ENCODE peak calls at places on chromosome 17, in seven cellular contexts. T, M, N, L, Y, P and J are unnamed samples.
A peak's percentile ranks its signal among the peaks of the same experiment; 100 is the strongest.

GRCh38 chr17:13415877-13416416 is 185.8 kb downstream of the HS3ST3A1 start:
- DNase-seq in M (no peak), N (no peak), P (no peak), L (no peak), T (no peak), Y (peak; percentile 84), J (no peak)

GRCh38 chr17:66459811-66460270 is 157.4 kb downstream of the PRKCA start:
- DNase-seq in P (no peak), L (no peak), M (no peak), T (no peak), Y (peak; percentile 92), N (peak; percentile 79), J (peak; percentile 96)

GRCh38 chr17:64661981-64662773 is at the start of gene SMURF2:
- DNase-seq in Y (peak; percentile 74), T (peak; percentile 70), M (peak; percentile 90), N (peak; percentile 78), L (peak; percentile 82), P (peak; percentile 74), J (no peak)

GRCh38 chr17:50095626-50096037 is 481 bp downstream of the PDK2 start:
- DNase-seq in L (no peak), M (no peak), P (no peak), T (no peak), Y (no peak), N (no peak), J (no peak)

GRCh38 chr17:80855968-80856862 is 135.4 kb upstream of the CHMP6 start:
- DNase-seq in P (no peak), M (no peak), Y (peak; percentile 97), L (peak; percentile 70), T (no peak), N (no peak), J (peak; percentile 96)

GRCh38 chr17:63930951-63931575 is 1.1 kb downstream of the CD79B start:
- DNase-seq in P (peak; percentile 58), L (peak; percentile 71), Y (no peak), T (no peak), M (peak; percentile 79), N (no peak), J (no peak)

GRCh38 chr17:9647014-9647413 is 1.7 kb downstream of the USP43 start:
- DNase-seq in L (no peak), P (no peak), M (no peak), N (no peak), Y (no peak), T (no peak), J (no peak)

GRCh38 chr17:67615011-67615561 is 102.7 kb upstream of the NOL11 start:
- DNase-seq in L (no peak), P (no peak), N (no peak), M (no peak), Y (no peak), T (no peak), J (no peak)

GRCh38 chr17:63626551-63627228 is 4.5 kb downstream of the MAP3K3 start:
- DNase-seq in L (no peak), Y (no peak), P (no peak), M (no peak), T (no peak), N (no peak), J (no peak)

GRCh38 chr17:47678196-47678595 is 15.8 kb upstream of the TBKBP1 start:
- DNase-seq in P (no peak), T (no peak), L (no peak), M (no peak), N (no peak), Y (no peak), J (no peak)

GRCh38 chr17:35973333-35974260 is 7.7 kb downstream of the CCL16 start:
- DNase-seq in T (peak; percentile 49), M (no peak), Y (peak; percentile 18), L (no peak), N (no peak), P (no peak), J (no peak)

GRCh38 chr17:43418441-43419374 is 19.9 kb downstream of the ARL4D start:
- DNase-seq in N (peak; percentile 35), M (no peak), T (no peak), Y (peak; percentile 94), L (no peak), P (no peak), J (peak; percentile 42)

GRCh38 chr17:1217030-1217429 is 37.2 kb upstream of the ABR start:
- DNase-seq in P (no peak), Y (no peak), T (no peak), M (no peak), N (no peak), L (no peak), J (no peak)

GRCh38 chr17:47604268-47604927 is 45.3 kb upstream of the KPNB1 start:
- DNase-seq in N (no peak), T (no peak), L (no peak), Y (peak; percentile 16), P (no peak), M (no peak), J (peak; percentile 50)

GRCh38 chr17:61409301-61410099 is 9.9 kb downstream of the TBX2 start:
- DNase-seq in M (peak; percentile 65), P (peak; percentile 55), N (peak; percentile 57), Y (peak; percentile 49), L (peak; percentile 38), T (peak; percentile 48), J (peak; percentile 66)
- TF ChIP-seq CTCF in M (no peak), P (no peak), N (no peak), Y (peak; percentile 28), L (peak; percentile 21), T (peak; percentile 57), J (peak; percentile 40)

GRCh38 chr17:2414665-2415064 is 13.8 kb upstream of the MNT start:
- DNase-seq in L (no peak), P (no peak), N (peak; percentile 13), T (no peak), Y (no peak), M (no peak), J (no peak)

GRCh38 chr17:2416010-2416734 is 15.3 kb upstream of the MNT start:
- DNase-seq in M (peak; percentile 92), Y (peak; percentile 85), T (peak; percentile 91), L (peak; percentile 93), P (peak; percentile 94), N (peak; percentile 84), J (no peak)

GRCh38 chr17:2415081-2415480 is 14.2 kb upstream of the MNT start:
- DNase-seq in Y (no peak), T (no peak), L (no peak), P (no peak), M (no peak), N (no peak), J (no peak)

GRCh38 chr17:2410951-2411350 is 10.1 kb upstream of the MNT start:
- DNase-seq in P (no peak), Y (no peak), M (no peak), N (peak; percentile 29), T (no peak), L (no peak), J (no peak)

GRCh38 chr17:2412561-2413021 is 11.7 kb upstream of the MNT start:
- DNase-seq in P (peak; percentile 47), L (no peak), T (no peak), N (peak; percentile 30), Y (no peak), M (no peak), J (no peak)
- TF ChIP-seq CTCF in P (no peak), L (no peak), T (no peak), N (no peak), Y (no peak), M (no peak), J (peak; percentile 24)

DNA sequence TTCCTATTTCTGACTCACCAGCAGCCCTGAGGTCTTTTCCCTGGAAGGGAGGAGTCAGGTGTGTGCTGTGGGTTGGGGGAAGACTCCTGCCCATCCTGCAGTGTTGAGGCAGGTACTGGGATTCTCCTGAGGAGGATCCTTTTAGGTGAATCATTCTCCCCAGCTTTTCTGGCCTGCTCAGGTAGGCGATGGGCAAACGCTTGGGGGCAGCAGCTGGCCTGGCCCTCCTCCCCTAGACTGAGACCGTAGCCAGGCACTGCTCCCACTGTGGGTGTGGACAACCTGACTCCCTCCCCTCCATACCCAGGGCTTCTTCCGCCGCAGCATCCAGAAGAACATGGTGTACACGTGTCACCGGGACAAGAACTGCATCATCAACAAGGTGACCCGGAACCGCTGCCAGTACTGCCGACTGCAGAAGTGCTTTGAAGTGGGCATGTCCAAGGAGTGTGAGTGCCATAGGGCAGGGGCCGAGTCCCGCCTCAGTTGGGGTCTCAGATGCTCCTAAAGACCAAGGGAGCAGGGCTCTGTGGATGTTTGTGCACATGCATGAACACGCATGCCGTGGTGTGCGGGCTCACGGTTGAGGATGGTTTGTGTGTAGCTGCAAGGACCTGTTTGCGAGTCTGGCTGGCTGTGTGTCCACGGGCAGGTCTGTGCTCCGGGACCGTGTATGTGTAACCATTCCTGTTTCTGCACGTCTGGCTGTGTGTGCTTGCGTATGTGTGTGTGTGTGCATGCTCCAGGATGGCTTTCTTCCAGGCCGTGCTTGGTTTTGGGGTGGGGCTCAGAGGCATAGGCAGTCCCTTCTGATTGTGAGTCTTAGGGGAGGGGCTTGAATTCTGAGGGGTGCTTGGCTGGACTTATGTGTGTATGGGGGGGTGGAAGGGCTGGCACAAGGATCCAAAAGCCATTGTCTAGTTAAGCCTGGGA is 14.8 kb downstream of the GJD3 start:
- DNase-seq in P (no peak), L (no peak), T (no peak), M (no peak), Y (peak; percentile 94), N (no peak), J (no peak)
- TF ChIP-seq CTCF in P (no peak), L (no peak), T (no peak), M (no peak), Y (no peak), N (no peak), J (no peak)

GRCh38 chr17:57892146-57892819 is 42.4 kb upstream of the MRPS23 start:
- DNase-seq in Y (peak; percentile 91), L (peak; percentile 82), N (peak; percentile 72), T (peak; percentile 91), P (peak; percentile 96), M (peak; percentile 85), J (peak; percentile 82)

GRCh38 chr17:57895382-57896060 is 45.7 kb upstream of the MRPS23 start:
- DNase-seq in P (no peak), M (no peak), T (no peak), L (no peak), Y (no peak), N (no peak), J (no peak)

GRCh38 chr17:57890857-57891232 is 41.0 kb upstream of the MRPS23 start:
- DNase-seq in M (no peak), T (no peak), P (no peak), N (no peak), L (no peak), Y (no peak), J (no peak)

GRCh38 chr17:57894848-57895247 is 45.0 kb upstream of the MRPS23 start:
- DNase-seq in L (no peak), M (no peak), N (no peak), P (no peak), Y (no peak), T (no peak), J (no peak)

DNA sequence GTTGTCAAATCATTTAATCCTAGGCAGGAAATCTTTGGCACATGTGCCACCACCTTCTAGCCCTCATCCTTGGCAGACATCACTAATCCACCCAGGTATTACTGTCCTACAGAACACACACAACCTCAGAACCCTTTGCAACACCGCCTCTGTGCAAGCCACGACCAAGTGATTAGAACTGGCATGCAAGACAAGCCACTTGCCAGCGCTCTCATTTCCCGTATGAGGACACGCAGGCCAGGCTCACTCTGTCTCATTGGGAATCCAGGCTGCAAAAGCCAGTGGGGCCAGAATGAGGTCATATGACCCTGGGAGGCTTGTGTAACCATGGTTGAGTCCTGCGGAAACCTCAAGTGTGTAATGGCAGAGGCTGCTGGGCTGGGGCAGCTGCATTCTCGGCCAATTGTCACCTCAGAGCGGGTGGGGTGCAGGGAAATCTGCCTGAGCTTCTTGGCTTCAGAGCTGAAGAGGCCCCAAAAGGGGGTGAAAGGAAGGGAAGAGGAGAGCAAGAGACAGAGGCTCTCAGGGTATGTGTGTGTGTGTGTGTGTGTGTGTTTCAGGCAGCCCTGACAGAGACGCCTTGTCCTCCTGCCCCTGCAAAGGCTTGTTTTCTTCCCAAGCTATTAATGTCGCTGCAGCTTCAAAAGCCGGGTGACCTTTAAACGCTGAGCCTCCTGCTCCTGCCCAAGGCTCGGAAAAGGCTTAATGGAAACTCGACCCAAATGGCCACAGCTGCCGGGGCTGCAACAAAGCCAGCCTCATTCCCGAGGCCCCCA is 43.2 kb upstream of the MRPS23 start:
- DNase-seq in N (peak; percentile 78), Y (peak; percentile 98), M (no peak), P (peak; percentile 23), L (no peak), T (no peak), J (peak; percentile 97)
- TF ChIP-seq CTCF in N (no peak), Y (no peak), M (peak; percentile 28), P (no peak), L (peak; percentile 39), T (no peak), J (no peak)